ENCODE peak calls at places on chromosome 4, in eight cellular contexts. I is mesendoderm, W is globus pallidus, E is tibial artery, M is GM13976, A is glomerular endothelial cell, D is HCEC 1CT, H is epithelial cell of prostate. K is an unnamed sample.

GRCh38 chr4:89164400-89164799 is 53.1 kb downstream of the TIGD2 start:
- DNase-seq in I (no peak), W (no peak), E (no peak), M (no peak), A (no peak), D (no peak), H (no peak), K (no peak)

GRCh38 chr4:1478766-1479355 is 72.6 kb upstream of the NKX1-1 start:
- DNase-seq in I (peak; percentile 40), W (no peak), E (no peak), M (no peak), A (no peak), D (no peak), H (no peak), K (no peak)

GRCh38 chr4:165384608-165385007 is 5.8 kb downstream of the CPE start:
- DNase-seq in I (peak; percentile 58), W (no peak), E (no peak), M (no peak), A (no peak), D (no peak), H (no peak), K (peak; percentile 73)

GRCh38 chr4:159946983-159947645 is 844.2 kb downstream of the RAPGEF2 start:
- DNase-seq in I (peak; percentile 79), W (peak; percentile 34), E (no peak), M (peak; percentile 24), A (peak; percentile 25), D (peak; percentile 18), H (peak; percentile 27), K (peak; percentile 13)

GRCh38 chr4:139587452-139587851 is 31.4 kb upstream of the SETD7 start:
- DNase-seq in I (no peak), W (no peak), E (no peak), M (no peak), A (no peak), D (no peak), H (no peak), K (no peak)

GRCh38 chr4:182931691-182932297 is 14.6 kb upstream of the DCTD start:
- DNase-seq in I (no peak), W (no peak), E (no peak), M (no peak), A (no peak), D (no peak), H (no peak), K (no peak)

GRCh38 chr4:86896596-86896995 is 4.4 kb upstream of the C4orf36 start:
- DNase-seq in I (no peak), W (no peak), E (no peak), M (no peak), A (no peak), D (no peak), H (no peak), K (no peak)

GRCh38 chr4:26806331-26806730 is 54.3 kb upstream of the STIM2 start:
- DNase-seq in I (no peak), W (no peak), E (no peak), M (no peak), A (no peak), D (no peak), H (no peak), K (no peak)

GRCh38 chr4:131085009-131085408 is 1989.1 kb downstream of the C4orf33 start:
- DNase-seq in I (no peak), W (no peak), E (no peak), M (no peak), A (no peak), D (no peak), H (no peak), K (no peak)

GRCh38 chr4:153205028-153205648 is 895 bp downstream of the TRIM2 start:
- DNase-seq in I (peak; percentile 95), W (no peak), E (no peak), M (no peak), A (no peak), D (no peak), H (no peak), K (no peak)

GRCh38 chr4:153018716-153019115 is 82.6 kb downstream of the FHDC1 start:
- DNase-seq in I (no peak), W (no peak), E (no peak), M (no peak), A (no peak), D (no peak), H (no peak), K (no peak)

GRCh38 chr4:118968006-118968405 is 79.4 kb downstream of the SYNPO2 start:
- DNase-seq in I (peak; percentile 89), W (peak; percentile 70), E (peak; percentile 84), M (peak; percentile 55), A (no peak), D (peak; percentile 74), H (no peak), K (no peak)

GRCh38 chr4:155819066-155819465 is 47.0 kb downstream of the ASIC5 start:
- DNase-seq in I (no peak), W (no peak), E (peak; percentile 20), M (no peak), A (no peak), D (peak; percentile 2), H (no peak), K (no peak)

GRCh38 chr4:113738251-113738650 is 23.3 kb downstream of the CAMK2D start:
- DNase-seq in I (no peak), W (no peak), E (no peak), M (no peak), A (no peak), D (peak; percentile 62), H (no peak), K (no peak)

GRCh38 chr4:37604464-37604863 is 81.7 kb downstream of the RELL1 start:
- DNase-seq in I (no peak), W (no peak), E (no peak), M (no peak), A (no peak), D (peak; percentile 30), H (no peak), K (no peak)

GRCh38 chr4:122300776-122301175 is 78.0 kb upstream of the ADAD1 start:
- DNase-seq in I (no peak), W (no peak), E (no peak), M (no peak), A (no peak), D (no peak), H (no peak), K (no peak)

GRCh38 chr4:100289530-100289888 is 99.2 kb upstream of the DDIT4L start:
- DNase-seq in I (peak; percentile 64), W (no peak), E (no peak), M (no peak), A (no peak), D (no peak), H (no peak), K (no peak)

GRCh38 chr4:112517067-112517588 is 1.1 kb upstream of the NEUROG2 start:
- DNase-seq in I (peak; percentile 49), W (no peak), E (no peak), M (peak; percentile 72), A (no peak), D (no peak), H (no peak), K (no peak)

GRCh38 chr4:25815586-25815985 is 47.2 kb downstream of the SEL1L3 start:
- DNase-seq in I (no peak), W (no peak), E (no peak), M (no peak), A (no peak), D (no peak), H (no peak), K (no peak)

GRCh38 chr4:18938343-18939109 is 917.0 kb upstream of the LCORL start:
- DNase-seq in I (peak; percentile 22), W (no peak), E (no peak), M (no peak), A (no peak), D (no peak), H (no peak), K (no peak)

GRCh38 chr4:168711197-168712120 is 214.6 kb downstream of the PALLD start:
- DNase-seq in I (no peak), W (no peak), E (peak; percentile 77), M (no peak), A (no peak), D (peak; percentile 56), H (no peak), K (no peak)

GRCh38 chr4:76233967-76234678 is 17.4 kb upstream of the FAM47E start:
- DNase-seq in I (peak; percentile 63), W (no peak), E (no peak), M (no peak), A (no peak), D (no peak), H (no peak), K (no peak)

GRCh38 chr4:26080876-26081628 is 167.0 kb downstream of the SMIM20 start:
- DNase-seq in I (no peak), W (no peak), E (no peak), M (no peak), A (no peak), D (no peak), H (no peak), K (no peak)

GRCh38 chr4:176988226-176988625 is 195.5 kb upstream of the VEGFC start:
- DNase-seq in I (peak; percentile 13), W (no peak), E (no peak), M (no peak), A (peak; percentile 84), D (peak; percentile 94), H (peak; percentile 86), K (no peak)

GRCh38 chr4:184417802-184418511 is 56.4 kb downstream of the IRF2 start:
- DNase-seq in I (no peak), W (peak; percentile 77), E (no peak), M (peak; percentile 59), A (no peak), D (peak; percentile 79), H (peak; percentile 98), K (no peak)

GRCh38 chr4:3317011-3317655 is 24.3 kb downstream of the RGS12 start:
- DNase-seq in I (no peak), W (no peak), E (no peak), M (no peak), A (no peak), D (no peak), H (no peak), K (no peak)

GRCh38 chr4:8819019-8819418 is 52.6 kb downstream of the HMX1 start:
- DNase-seq in I (no peak), W (no peak), E (no peak), M (no peak), A (no peak), D (no peak), H (no peak), K (no peak)

GRCh38 chr4:139530833-139531427 is 25.1 kb downstream of the SETD7 start:
- DNase-seq in I (peak; percentile 80), W (peak; percentile 52), E (no peak), M (peak; percentile 76), A (no peak), D (no peak), H (no peak), K (peak; percentile 0)

GRCh38 chr4:121698119-121698732 is 1.4 kb upstream of the ANXA5 start:
- DNase-seq in I (no peak), W (peak; percentile 18), E (no peak), M (no peak), A (no peak), D (no peak), H (no peak), K (no peak)

GRCh38 chr4:92636038-92636825 is 332.5 kb downstream of the GRID2 start:
- DNase-seq in I (peak; percentile 49), W (peak; percentile 52), E (no peak), M (no peak), A (no peak), D (no peak), H (no peak), K (no peak)

GRCh38 chr4:121370729-121371325 is 10.0 kb downstream of the QRFPR start:
- DNase-seq in I (peak; percentile 22), W (peak; percentile 28), E (peak; percentile 66), M (peak; percentile 41), A (peak; percentile 14), D (peak; percentile 3), H (no peak), K (peak; percentile 39)

GRCh38 chr4:107330915-107331314 is 294.8 kb upstream of the DKK2 start:
- DNase-seq in I (no peak), W (no peak), E (no peak), M (no peak), A (no peak), D (no peak), H (no peak), K (no peak)

GRCh38 chr4:168057412-168057811 is 34.9 kb upstream of the ANXA10 start:
- DNase-seq in I (no peak), W (no peak), E (no peak), M (no peak), A (no peak), D (no peak), H (no peak), K (no peak)

GRCh38 chr4:76067652-76068286 is 6.7 kb upstream of the ART3 start:
- DNase-seq in I (peak; percentile 72), W (peak; percentile 79), E (peak; percentile 77), M (peak; percentile 75), A (peak; percentile 69), D (peak; percentile 28), H (no peak), K (peak; percentile 12)